ENCODE peak calls at places on chromosomes 12 and 14, in four cellular contexts. I is HCT116, W is stomach, D is transverse colon. S is an unnamed sample.
A peak's percentile ranks its signal among the peaks of the same experiment; 100 is the strongest.

GRCh38 chr12:52805739-52806138 is 8.2 kb downstream of the KRT4 start:
- DNase-seq in I (no peak), W (no peak), D (no peak), S (no peak)

GRCh38 chr14:36516719-36517241 is 3.3 kb downstream of the NKX2-1 start:
- DNase-seq in I (no peak), W (no peak), D (no peak), S (no peak)

GRCh38 chr14:24609667-24610344 is at the start of gene GZMH:
- DNase-seq in I (no peak), W (no peak), D (no peak), S (no peak)

GRCh38 chr14:37036669-37037341 is 135.6 kb downstream of the SLC25A21 start:
- DNase-seq in I (no peak), W (no peak), D (no peak), S (no peak)

GRCh38 chr14:90362558-90362896 is 30.8 kb upstream of the NRDE2 start:
- DNase-seq in I (no peak), W (no peak), D (no peak), S (no peak)

GRCh38 chr12:83796527-83796926 is 1109.8 kb downstream of the TMTC2 start:
- DNase-seq in I (peak; percentile 8), W (no peak), D (no peak), S (no peak)

GRCh38 chr12:1054103-1054838 is 63.2 kb downstream of the ERC1 start:
- DNase-seq in I (no peak), W (no peak), D (no peak), S (no peak)

GRCh38 chr14:22723814-22724213 is 42.7 kb upstream of the OXA1L start:
- DNase-seq in I (no peak), W (no peak), D (no peak), S (no peak)

GRCh38 chr12:49330032-49330619 is 6.9 kb downstream of the C1QL4 start:
- DNase-seq in I (no peak), W (no peak), D (no peak), S (no peak)

GRCh38 chr14:62889354-62889753 is 155.9 kb downstream of the KCNH5 start:
- DNase-seq in I (no peak), W (no peak), D (no peak), S (no peak)

GRCh38 chr14:75088566-75089373 is 19.3 kb downstream of the ZC2HC1C start:
- DNase-seq in I (peak; percentile 26), W (peak; percentile 37), D (peak; percentile 35), S (no peak)

GRCh38 chr14:72892103-72892878 is 1.6 kb downstream of the DPF3 start:
- DNase-seq in I (no peak), W (no peak), D (peak; percentile 30), S (no peak)

GRCh38 chr14:75335588-75335987 is 57.0 kb downstream of the FOS start:
- DNase-seq in I (no peak), W (no peak), D (no peak), S (no peak)

GRCh38 chr14:92939699-92940098 is 16.7 kb downstream of the CHGA start:
- DNase-seq in I (no peak), W (no peak), D (no peak), S (no peak)

GRCh38 chr14:71230897-71231296 is 323.6 kb downstream of the PCNX1 start:
- DNase-seq in I (no peak), W (no peak), D (no peak), S (no peak)

GRCh38 chr12:8030189-8030588 is 2.3 kb upstream of the FOXJ2 start:
- DNase-seq in I (no peak), W (no peak), D (no peak), S (no peak)

GRCh38 chr12:8028267-8028666 is 4.2 kb upstream of the FOXJ2 start:
- DNase-seq in I (no peak), W (no peak), D (no peak), S (no peak)

GRCh38 chr12:8031872-8032241 is 659 bp upstream of the FOXJ2 start:
- DNase-seq in I (no peak), W (no peak), D (no peak), S (no peak)

GRCh38 chr12:8027856-8028255 is 4.7 kb upstream of the FOXJ2 start:
- DNase-seq in I (no peak), W (no peak), D (no peak), S (no peak)

GRCh38 chr12:8026282-8026637 is 6.3 kb upstream of the FOXJ2 start:
- DNase-seq in I (no peak), W (no peak), D (no peak), S (no peak)
- TF ChIP-seq POLR2A in I (no peak), W (no peak), D (no peak), S (no peak)

GRCh38 chr12:108117902-108118301 is 11.2 kb upstream of the WSCD2 start:
- DNase-seq in I (no peak), W (no peak), D (no peak), S (no peak)

GRCh38 chr12:108121353-108121752 is 7.7 kb upstream of the WSCD2 start:
- DNase-seq in I (no peak), W (no peak), D (no peak), S (no peak)

GRCh38 chr12:108120863-108121165 is 8.3 kb upstream of the WSCD2 start:
- DNase-seq in I (no peak), W (no peak), D (no peak), S (no peak)

GRCh38 chr12:108119974-108120862 is 8.9 kb upstream of the WSCD2 start:
- DNase-seq in I (no peak), W (no peak), D (no peak), S (no peak)

GRCh38 chr12:108119126-108119973 is 9.7 kb upstream of the WSCD2 start:
- DNase-seq in I (no peak), W (peak; percentile 37), D (no peak), S (peak; percentile 20)
- TF ChIP-seq POLR2AphosphoS5 in I (no peak), W (no peak), D (no peak), S (no peak)

GRCh38 chr14:64855732-64856527 is 23.8 kb downstream of the SPTB start:
- DNase-seq in I (no peak), W (no peak), D (no peak), S (no peak)
- TF ChIP-seq POLR2A in I (no peak), W (no peak), D (no peak), S (no peak)

DNA sequence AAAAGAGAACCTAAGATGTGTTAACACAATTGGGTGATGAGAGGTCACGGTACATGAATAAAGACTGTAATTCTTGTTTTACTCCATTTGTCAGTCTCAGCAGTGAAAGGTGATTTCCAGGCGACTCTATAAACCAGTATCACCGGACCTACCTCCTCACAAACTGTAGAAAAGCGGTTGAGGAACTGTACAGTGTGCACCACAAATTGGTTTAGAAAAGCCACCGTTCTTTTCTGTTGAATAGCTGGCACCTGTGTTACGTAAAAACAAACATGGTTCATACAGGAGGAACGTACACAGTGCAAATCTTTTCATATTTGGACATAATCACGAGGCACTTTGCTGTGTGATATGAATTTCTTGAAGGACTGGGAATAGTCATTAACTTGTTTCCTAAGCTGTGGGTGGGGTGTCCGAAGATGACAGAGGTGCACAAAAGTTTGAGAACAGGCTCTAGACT is 665 bp downstream of the WASHC3 start:
- DNase-seq in I (no peak), W (no peak), D (no peak), S (no peak)
- TF ChIP-seq POLR2AphosphoS5 in I (no peak), W (no peak), D (no peak), S (no peak)